ENCODE peak calls at places on chromosomes 11 and 22, in five cellular contexts. W is NCI-H1105; Q is naive thymus-derived CD4-positive, alpha-beta T cell; K is iPS-NIHi11; Y is stimulated activated CD4-positive, alpha-beta T cell treated with anti-CD3 and anti-CD28 coated beads, Interleukin-1b, Interleukin-23, amount 100 ng/mL, for 1 hour. A is an unnamed sample.

GRCh38 chr11:74162688-74163467 is 7.9 kb downstream of the C2CD3 start:
- DNase-seq in Q (no peak), K (no peak), Y (no peak), W (no peak), A (no peak)

GRCh38 chr22:17387356-17387755 is 18.1 kb downstream of the CECR2 start:
- DNase-seq in Y (no peak), K (no peak), W (no peak), Q (no peak), A (no peak)

GRCh38 chr11:94775576-94776327 is 7.6 kb downstream of the AMOTL1 start:
- DNase-seq in W (no peak), K (no peak), Y (no peak), Q (no peak), A (no peak)

GRCh38 chr11:13776134-13776815 is 107.8 kb downstream of the FAR1 start:
- DNase-seq in K (no peak), W (no peak), Q (peak), Y (no peak), A (no peak)

GRCh38 chr22:23743303-23743705 is 7.6 kb downstream of the ZNF70 start:
- DNase-seq in K (no peak), Y (no peak), Q (no peak), W (no peak), A (no peak)

GRCh38 chr11:12090061-12090572 is 20.3 kb upstream of the MICAL2 start:
- DNase-seq in Q (peak), Y (no peak), K (no peak), W (no peak), A (no peak)

GRCh38 chr11:46049325-46049860 is 71.9 kb downstream of the PHF21A start:
- DNase-seq in W (no peak), K (no peak), Q (no peak), Y (no peak), A (no peak)

GRCh38 chr11:19980957-19981669 is 179.2 kb downstream of the DBX1 start:
- DNase-seq in W (no peak), Q (no peak), K (no peak), Y (no peak), A (peak)

GRCh38 chr22:28349114-28349513 is 330.5 kb downstream of the TTC28 start:
- DNase-seq in W (no peak), Q (no peak), Y (no peak), K (no peak), A (peak)

GRCh38 chr11:57566564-57567209 is 785 bp downstream of the UBE2L6 start:
- DNase-seq in Y (no peak), W (no peak), K (no peak), Q (no peak), A (peak)

GRCh38 chr11:48103621-48104561 is 112.7 kb upstream of the OR4B1 start:
- DNase-seq in K (no peak), W (no peak), Y (no peak), Q (no peak), A (no peak)

GRCh38 chr22:17767236-17768065 is 6.8 kb downstream of the BID start:
- DNase-seq in W (no peak), K (no peak), Y (no peak), Q (no peak), A (no peak)

GRCh38 chr11:31690041-31690440 is 121.1 kb downstream of the PAX6 start:
- DNase-seq in Q (no peak), W (no peak), K (no peak), Y (no peak), A (no peak)

GRCh38 chr11:91243065-91243464 is 981.6 kb upstream of the FAT3 start:
- DNase-seq in Q (no peak), Y (no peak), K (no peak), W (no peak), A (no peak)

GRCh38 chr11:32072872-32073661 is 17.8 kb upstream of the RCN1 start:
- DNase-seq in K (peak), W (no peak), Q (no peak), Y (no peak), A (peak)

GRCh38 chr22:37610480-37611148 is 2.0 kb downstream of the GGA1 start:
- DNase-seq in K (no peak), W (no peak), Y (no peak), Q (no peak), A (no peak)

GRCh38 chr11:60124802-60125432 is 36.5 kb downstream of the MS4A2 start:
- DNase-seq in Y (no peak), W (no peak), Q (no peak), K (no peak), A (no peak)

GRCh38 chr11:75384438-75385080 is 14.8 kb upstream of the RPS3 start:
- DNase-seq in Q (peak), K (peak), Y (peak), W (peak), A (peak)

GRCh38 chr11:2483426-2483825 is 38.6 kb downstream of the KCNQ1 start:
- DNase-seq in K (no peak), W (no peak), Y (no peak), Q (no peak), A (peak)

GRCh38 chr22:40094449-40094848 is 83.3 kb upstream of the TNRC6B start:
- DNase-seq in Q (no peak), W (no peak), Y (no peak), K (no peak), A (no peak)

GRCh38 chr11:75503531-75504099 is 22.1 kb downstream of the GDPD5 start:
- DNase-seq in K (no peak), Y (no peak), W (no peak), Q (no peak), A (no peak)

GRCh38 chr11:39641749-39642148 is 1817.7 kb downstream of the LRRC4C start:
- DNase-seq in Q (no peak), Y (no peak), W (no peak), K (no peak), A (no peak)

GRCh38 chr22:29830585-29830984 is 7.5 kb downstream of the ASCC2 start:
- DNase-seq in Y (no peak), W (no peak), Q (no peak), K (no peak), A (no peak)

GRCh38 chr11:70108250-70108649 is 30.1 kb downstream of the ANO1 start:
- DNase-seq in Y (no peak), Q (no peak), K (no peak), W (no peak), A (no peak)

GRCh38 chr11:5004429-5005274 is 10.0 kb downstream of the OR51L1 start:
- DNase-seq in W (peak), Q (no peak), K (peak), Y (no peak), A (peak)

GRCh38 chr11:101326141-101326540 is 196.5 kb upstream of the PGR start:
- DNase-seq in Y (no peak), Q (no peak), K (no peak), W (no peak), A (no peak)

GRCh38 chr11:16392646-16393045 is 36.3 kb upstream of the SOX6 start:
- DNase-seq in Y (no peak), W (no peak), Q (no peak), K (no peak), A (no peak)

GRCh38 chr22:29308791-29309262 is 2.4 kb downstream of the GAS2L1 start:
- DNase-seq in W (no peak), Y (no peak), Q (no peak), K (no peak), A (peak)

GRCh38 chr11:117910525-117910924 is 18.7 kb downstream of the TMPRSS13 start:
- DNase-seq in Y (no peak), K (no peak), Q (no peak), W (no peak), A (no peak)

GRCh38 chr11:61488651-61489291 is 19.8 kb upstream of the LRRC10B start:
- DNase-seq in K (peak), Y (no peak), Q (no peak), W (no peak), A (peak)

GRCh38 chr11:73577496-73577917 is 20.4 kb downstream of the FAM168A start:
- DNase-seq in W (no peak), K (no peak), Y (no peak), Q (peak), A (peak)

GRCh38 chr22:30327864-30328345 is 1.2 kb upstream of the TBC1D10A start:
- DNase-seq in Q (no peak), W (no peak), K (peak), Y (no peak), A (peak)

GRCh38 chr11:72239849-72240460 is 4.0 kb downstream of the PHOX2A start:
- DNase-seq in Y (no peak), K (no peak), W (no peak), Q (no peak), A (no peak)

GRCh38 chr11:16613401-16614381 is 124.8 kb upstream of the C11orf58 start:
- DNase-seq in Y (peak), K (peak), W (peak), Q (peak), A (peak)

GRCh38 chr22:41589260-41589600 is 410 bp downstream of the PMM1 start:
- DNase-seq in K (peak), Y (no peak), W (peak), Q (peak), A (peak)

GRCh38 chr11:59802639-59803176 is 7.9 kb downstream of the MRPL16 start:
- DNase-seq in Q (peak), Y (no peak), K (no peak), W (peak), A (peak)